ENCODE peak calls at places on chromosomes 4 and X, in nine cellular contexts. Y, X, H, S, F, O, A, R and P are unnamed samples.

GRCh38 chr4:150582881-150583286 is 933 bp downstream of the MAB21L2 start:
- DNase-seq in O (no peak), A (no peak), H (no peak), X (no peak), R (peak), F (no peak), S (peak), Y (no peak), P (no peak)

GRCh38 chr4:6750302-6751221 is 32.0 kb upstream of the KIAA0232 start:
- DNase-seq in H (no peak), X (no peak), F (no peak), O (no peak), Y (no peak), R (no peak), A (no peak), S (no peak), P (no peak)

GRCh38 chrX:96361844-96362243 is 322.8 kb upstream of the DIAPH2 start:
- DNase-seq in O (no peak), A (no peak), F (no peak), R (no peak), Y (no peak), X (no peak), H (no peak), S (no peak), P (no peak)

GRCh38 chr4:10320130-10320529 is 137.1 kb downstream of the ZNF518B start:
- DNase-seq in F (no peak), Y (no peak), A (no peak), H (no peak), S (no peak), X (no peak), O (no peak), R (no peak), P (no peak)

GRCh38 chr4:101019941-101020401 is 327.4 kb downstream of the PPP3CA start:
- DNase-seq in Y (peak), H (peak), A (no peak), X (no peak), O (no peak), S (no peak), F (peak), R (no peak), P (no peak)

GRCh38 chr4:32147446-32148064 is 1427.4 kb downstream of the PCDH7 start:
- DNase-seq in R (no peak), H (no peak), S (no peak), A (no peak), Y (no peak), F (no peak), X (no peak), O (no peak), P (no peak)

GRCh38 chr4:119035941-119036737 is 99.5 kb upstream of the MYOZ2 start:
- DNase-seq in Y (peak), O (no peak), F (no peak), A (no peak), S (peak), X (no peak), H (no peak), R (no peak), P (peak)

GRCh38 chr4:123891901-123892300 is 495.3 kb downstream of the SPRY1 start:
- DNase-seq in R (no peak), A (no peak), S (no peak), O (no peak), H (no peak), X (no peak), F (no peak), Y (no peak), P (no peak)

GRCh38 chr4:87839309-87839946 is 6.7 kb downstream of the MEPE start:
- DNase-seq in R (peak), A (peak), O (peak), X (no peak), F (no peak), S (no peak), Y (peak), H (peak), P (peak)

GRCh38 chr4:148740701-148741100 is 298.5 kb upstream of the NR3C2 start:
- DNase-seq in A (no peak), X (no peak), F (no peak), O (no peak), R (no peak), S (no peak), H (no peak), Y (no peak), P (no peak)

GRCh38 chr4:164501074-164501473 is 252.9 kb upstream of the SMIM31 start:
- DNase-seq in H (peak), S (no peak), O (no peak), A (no peak), X (no peak), R (no peak), F (no peak), Y (no peak), P (no peak)

GRCh38 chr4:16102356-16102755 is 18.5 kb upstream of the PROM1 start:
- DNase-seq in Y (no peak), O (no peak), R (no peak), H (no peak), X (no peak), S (no peak), F (no peak), A (no peak), P (no peak)

GRCh38 chr4:152935138-152935537 is 985 bp upstream of the FHDC1 start:
- DNase-seq in S (no peak), A (peak), O (no peak), F (no peak), H (no peak), X (no peak), R (peak), Y (no peak), P (no peak)

GRCh38 chrX:31420302-31420701 is 348.5 kb upstream of the FTHL17 start:
- DNase-seq in F (no peak), Y (no peak), A (peak), S (no peak), O (no peak), R (no peak), H (no peak), X (no peak), P (no peak)

GRCh38 chr4:8837181-8837811 is 34.3 kb downstream of the HMX1 start:
- DNase-seq in S (no peak), F (no peak), A (no peak), X (no peak), O (no peak), H (no peak), Y (no peak), R (peak), P (no peak)

GRCh38 chr4:3514806-3515421 is 17.3 kb downstream of the LRPAP1 start:
- DNase-seq in X (peak), R (peak), Y (no peak), F (no peak), S (no peak), A (no peak), H (no peak), O (no peak), P (no peak)

GRCh38 chrX:39850630-39851152 is 247.1 kb downstream of the BCOR start:
- DNase-seq in X (no peak), A (no peak), S (no peak), Y (peak), R (no peak), O (no peak), H (peak), F (peak), P (peak)

GRCh38 chr4:79516114-79516513 is 108.1 kb upstream of the GK2 start:
- DNase-seq in S (no peak), X (no peak), Y (no peak), F (no peak), R (no peak), A (no peak), O (no peak), H (no peak), P (no peak)

GRCh38 chrX:10197597-10198210 is 40.9 kb downstream of the CLCN4 start:
- DNase-seq in O (no peak), S (no peak), H (no peak), Y (no peak), X (no peak), A (no peak), F (no peak), R (peak), P (no peak)

GRCh38 chr4:121696140-121696640 is 590 bp downstream of the ANXA5 start:
- DNase-seq in A (peak), O (peak), Y (peak), R (peak), S (peak), F (peak), X (peak), H (peak), P (peak)

GRCh38 chr4:41160010-41160789 is 54.1 kb downstream of the APBB2 start:
- DNase-seq in F (no peak), H (peak), O (no peak), Y (peak), X (no peak), S (no peak), A (no peak), R (no peak), P (peak)

GRCh38 chr4:185730387-185730786 is 81.6 kb downstream of the SORBS2 start:
- DNase-seq in H (peak), A (no peak), Y (no peak), S (no peak), O (no peak), F (no peak), R (peak), X (no peak), P (no peak)

GRCh38 chrX:153321381-153322105 is at the start of gene PNMA6F:
- DNase-seq in A (no peak), Y (no peak), O (no peak), F (no peak), H (no peak), X (no peak), S (no peak), R (no peak), P (no peak)

GRCh38 chr4:7157140-7157488 is 35.2 kb upstream of the SORCS2 start:
- DNase-seq in R (no peak), Y (no peak), O (no peak), F (no peak), X (no peak), H (no peak), S (no peak), A (no peak), P (no peak)

GRCh38 chr4:177489847-177490246 is 47.6 kb upstream of the AGA start:
- DNase-seq in S (no peak), R (no peak), H (no peak), O (no peak), A (no peak), Y (peak), X (no peak), F (no peak), P (peak)